ENCODE peak calls at places on chromosome X, in seven cellular contexts. X is dermis blood vessel endothelial cell; I is tibial artery; V is transverse colon; K is stimulated activated CD4-positive, alpha-beta T cell treated with anti-CD3 and anti-CD28 coated beads, Interleukin-2, amount 100 ng/mL, for 24 hours; L is astrocyte of the spinal cord; S is EL. Z is an unnamed sample.

GRCh38 chrX:78104447-78105176 is 564 bp downstream of the PGK1 start:
- DNase-seq in X (peak), I (peak), V (peak), K (peak), L (peak), S (peak), Z (peak)

GRCh38 chrX:110136136-110136535 is 133.2 kb downstream of the TMEM164 start:
- DNase-seq in X (no peak), I (no peak), V (no peak), K (no peak), L (peak), S (no peak), Z (no peak)

GRCh38 chrX:31580726-31581125 is 508.9 kb upstream of the FTHL17 start:
- DNase-seq in X (peak), I (no peak), V (no peak), K (no peak), L (peak), S (peak), Z (no peak)

GRCh38 chrX:118100091-118100490 is 16.5 kb downstream of the KLHL13 start:
- DNase-seq in X (no peak), I (no peak), V (no peak), K (no peak), L (no peak), S (no peak), Z (no peak)

GRCh38 chrX:22135994-22136684 is 104.0 kb downstream of the PHEX start:
- DNase-seq in X (peak), I (no peak), V (no peak), K (no peak), L (peak), S (peak), Z (no peak)

GRCh38 chrX:24371391-24371972 is 11.0 kb downstream of the SUPT20HL1 start:
- DNase-seq in X (peak), I (peak), V (peak), K (peak), L (peak), S (peak), Z (peak)

GRCh38 chrX:107829880-107830279 is 4.2 kb downstream of the MID2 start:
- DNase-seq in X (no peak), I (no peak), V (no peak), K (no peak), L (no peak), S (no peak), Z (no peak)

GRCh38 chrX:114976321-114976720 is 41.1 kb downstream of the IL13RA2 start:
- DNase-seq in X (no peak), I (no peak), V (no peak), K (no peak), L (no peak), S (peak), Z (no peak)

GRCh38 chrX:15882704-15883539 is 28.3 kb upstream of the AP1S2 start:
- DNase-seq in X (peak), I (no peak), V (no peak), K (no peak), L (peak), S (peak), Z (no peak)

GRCh38 chrX:134416106-134416505 is 43.9 kb upstream of the HPRT1 start:
- DNase-seq in X (no peak), I (no peak), V (no peak), K (no peak), L (no peak), S (no peak), Z (no peak)

GRCh38 chrX:40469316-40469715 is 111.5 kb upstream of the ATP6AP2 start:
- DNase-seq in X (no peak), I (no peak), V (no peak), K (no peak), L (no peak), S (no peak), Z (no peak)

GRCh38 chrX:71053217-71053621 is 14.9 kb downstream of the SNX12 start:
- DNase-seq in X (peak), I (no peak), V (no peak), K (peak), L (peak), S (no peak), Z (no peak)